ENCODE peak calls at places on chromosomes 1 and 21, in seven cellular contexts. A is H1, K is mesenchymal stem cell, H is neuronal stem cell, S is H9, I is IMR-90, C is trophoblast cell. M is an unnamed sample.

GRCh38 chr1:117389284-117389683 is 22.0 kb downstream of the MAN1A2 start:
- DNase-seq in A (no peak), K (no peak), H (no peak), S (no peak), I (no peak), C (peak; percentile 42), M (no peak)

GRCh38 chr1:223739366-223740057 is 27.2 kb downstream of the CAPN2 start:
- DNase-seq in A (no peak), K (peak; percentile 43), H (no peak), S (no peak), I (no peak), C (peak; percentile 92), M (no peak)

GRCh38 chr1:154750681-154751665 is 119.1 kb downstream of the KCNN3 start:
- DNase-seq in A (no peak), K (no peak), H (no peak), S (peak; percentile 27), I (no peak), C (peak; percentile 6), M (no peak)

GRCh38 chr1:226112626-226113025 is 50.1 kb downstream of the H3-3A start:
- DNase-seq in A (no peak), K (no peak), H (no peak), S (no peak), I (no peak), C (no peak), M (no peak)

GRCh38 chr21:34857122-34857713 is 188.4 kb downstream of the CLIC6 start:
- DNase-seq in A (no peak), K (no peak), H (no peak), S (no peak), I (no peak), C (no peak), M (no peak)

GRCh38 chr1:62917805-62918204 is 133.9 kb downstream of the ATG4C start:
- DNase-seq in A (no peak), K (no peak), H (no peak), S (no peak), I (no peak), C (no peak), M (no peak)

GRCh38 chr1:225526878-225527277 is 99.0 kb upstream of the LBR start:
- DNase-seq in A (no peak), K (no peak), H (no peak), S (no peak), I (no peak), C (no peak), M (no peak)

GRCh38 chr1:114033219-114033706 is 54.0 kb downstream of the OLFML3 start:
- DNase-seq in A (peak; percentile 63), K (peak; percentile 22), H (no peak), S (peak; percentile 72), I (no peak), C (peak; percentile 22), M (peak; percentile 89)

GRCh38 chr21:46639489-46640386 is 4.3 kb downstream of the PRMT2 start:
- DNase-seq in A (no peak), K (peak; percentile 44), H (no peak), S (no peak), I (peak; percentile 16), C (peak; percentile 34), M (no peak)

GRCh38 chr1:33327587-33328325 is 6.9 kb upstream of the A3GALT2 start:
- DNase-seq in A (no peak), K (peak; percentile 96), H (no peak), S (no peak), I (peak; percentile 99), C (peak; percentile 97), M (no peak)

GRCh38 chr21:41477641-41478318 is 30.2 kb downstream of the TMPRSS2 start:
- DNase-seq in A (peak; percentile 73), K (no peak), H (peak; percentile 31), S (peak; percentile 73), I (no peak), C (peak; percentile 81), M (peak; percentile 27)

GRCh38 chr1:161195171-161195570 is 3.7 kb downstream of the ADAMTS4 start:
- DNase-seq in A (no peak), K (no peak), H (no peak), S (no peak), I (no peak), C (no peak), M (no peak)

GRCh38 chr1:204591473-204592090 is 75.4 kb downstream of the MDM4 start:
- DNase-seq in A (no peak), K (peak; percentile 43), H (no peak), S (no peak), I (peak; percentile 76), C (peak; percentile 65), M (no peak)

GRCh38 chr1:18279713-18280074 is 172.1 kb downstream of the IGSF21 start:
- DNase-seq in A (no peak), K (no peak), H (no peak), S (no peak), I (no peak), C (no peak), M (no peak)

GRCh38 chr1:37922767-37923550 is 23.9 kb downstream of the INPP5B start:
- DNase-seq in A (no peak), K (no peak), H (no peak), S (no peak), I (no peak), C (no peak), M (no peak)

GRCh38 chr1:165444897-165445370 is at the start of gene RXRG:
- DNase-seq in A (peak; percentile 57), K (peak; percentile 40), H (peak; percentile 52), S (peak; percentile 66), I (peak; percentile 0), C (peak; percentile 28), M (peak; percentile 76)

GRCh38 chr1:66350001-66350547 is 183.9 kb upstream of the SGIP1 start:
- DNase-seq in A (no peak), K (no peak), H (no peak), S (no peak), I (peak; percentile 34), C (peak; percentile 12), M (peak; percentile 86)

GRCh38 chr1:204155881-204156280 is 4.0 kb upstream of the ETNK2 start:
- DNase-seq in A (no peak), K (no peak), H (no peak), S (no peak), I (no peak), C (no peak), M (no peak)

GRCh38 chr1:2589331-2590232 is 3.0 kb downstream of the PRXL2B start:
- DNase-seq in A (no peak), K (no peak), H (no peak), S (no peak), I (no peak), C (no peak), M (no peak)

GRCh38 chr1:7043729-7044470 is 258.6 kb downstream of the CAMTA1 start:
- DNase-seq in A (no peak), K (no peak), H (no peak), S (peak; percentile 39), I (no peak), C (no peak), M (peak; percentile 22)

GRCh38 chr1:53176452-53177344 is 19.9 kb upstream of the CPT2 start:
- DNase-seq in A (no peak), K (peak; percentile 57), H (no peak), S (no peak), I (peak; percentile 59), C (peak; percentile 60), M (no peak)

GRCh38 chr1:7558921-7559869 is 211.9 kb upstream of the VAMP3 start:
- DNase-seq in A (no peak), K (no peak), H (no peak), S (no peak), I (no peak), C (no peak), M (no peak)

GRCh38 chr1:193771596-193771995 is 585.2 kb upstream of the B3GALT2 start:
- DNase-seq in A (no peak), K (no peak), H (no peak), S (no peak), I (no peak), C (no peak), M (no peak)

GRCh38 chr1:210455840-210456603 is 127.3 kb downstream of the HHAT start:
- DNase-seq in A (no peak), K (no peak), H (no peak), S (no peak), I (no peak), C (no peak), M (no peak)

GRCh38 chr1:64196074-64196869 is 7.2 kb upstream of the UBE2U start:
- DNase-seq in A (no peak), K (no peak), H (no peak), S (no peak), I (no peak), C (no peak), M (no peak)

GRCh38 chr21:26506951-26507350 is 66.1 kb downstream of the CYYR1 start:
- DNase-seq in A (no peak), K (peak; percentile 51), H (no peak), S (no peak), I (peak; percentile 7), C (peak; percentile 15), M (no peak)

GRCh38 chr1:212487774-212488435 is 55.2 kb downstream of the NENF start:
- DNase-seq in A (no peak), K (no peak), H (no peak), S (no peak), I (no peak), C (peak; percentile 35), M (no peak)
- H3K18ac ChIP-seq in A (no peak overlapping the region), K (no peak overlapping the region), H (no peak overlapping the region), S (no peak overlapping the region), I (no peak overlapping the region), C (no peak overlapping the region), M (peak overlapping the region; percentile 19)

DNA sequence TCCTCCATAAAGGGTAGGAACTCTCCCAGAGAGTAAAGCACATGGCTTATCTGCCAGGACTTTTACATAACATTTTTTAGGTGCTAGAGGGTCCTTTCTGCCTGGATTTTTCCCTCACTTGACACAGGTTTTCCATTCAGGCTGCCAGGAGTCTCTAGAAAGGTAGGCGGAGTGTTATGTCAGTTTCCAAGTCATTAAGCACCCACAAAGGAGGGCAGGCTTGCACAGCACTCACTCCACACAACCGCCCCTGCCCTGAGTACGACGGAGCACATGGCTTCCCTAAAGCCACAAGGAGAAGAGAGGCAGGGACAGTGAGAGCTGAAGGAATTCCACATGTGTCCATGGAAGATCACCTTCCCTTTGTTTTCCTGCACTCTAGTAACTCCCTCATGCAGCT is 55.7 kb downstream of the CAPZB start:
- DNase-seq in A (no peak), K (peak; percentile 50), H (peak; percentile 48), S (no peak), I (no peak), C (no peak), M (no peak)
- H3K27ac ChIP-seq in A (no peak overlapping the region), K (peak overlapping the region; percentile 63), H (no peak overlapping the region), S (no peak overlapping the region), I (peak overlapping the region; percentile 61), C (no peak overlapping the region), M (no peak overlapping the region)

DNA sequence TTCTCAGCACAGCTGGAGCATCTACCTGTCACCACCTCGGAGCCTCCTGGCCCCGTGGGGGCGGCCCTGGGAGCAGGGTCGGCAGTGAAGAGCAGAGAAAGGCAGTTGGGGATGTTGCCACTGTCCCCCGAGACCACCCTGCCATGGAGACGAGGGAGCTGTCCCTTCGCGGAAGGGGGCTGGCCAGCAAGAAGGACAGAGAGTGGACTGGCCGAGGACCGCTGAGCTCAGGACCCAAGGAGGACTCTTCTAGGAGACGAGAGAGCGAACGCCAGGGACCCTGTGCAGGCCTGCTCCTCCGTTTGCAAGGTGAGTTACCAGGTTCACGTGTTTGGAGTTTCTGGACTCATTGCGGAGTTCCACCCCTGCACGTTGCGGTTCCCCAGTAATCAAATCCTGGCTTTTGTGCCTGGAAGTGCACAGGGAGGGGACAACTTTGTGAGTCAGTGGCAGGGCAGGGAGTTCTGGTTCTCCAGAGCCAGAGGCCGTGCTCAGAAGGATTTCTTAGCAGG is 5.6 kb upstream of the POFUT2 start:
- DNase-seq in A (peak; percentile 48), K (peak; percentile 69), H (no peak), S (peak; percentile 27), I (no peak), C (no peak), M (no peak)
- H2AK5ac ChIP-seq in A (no peak overlapping the region), K (peak overlapping the region; percentile 98), H (peak overlapping the region; percentile 90), S (no peak overlapping the region), I (peak overlapping the region; percentile 99), C (peak overlapping the region; percentile 54), M (no peak overlapping the region)

GRCh38 chr1:199447906-199448305 is 579.6 kb upstream of the NR5A2 start:
- DNase-seq in A (no peak), K (no peak), H (no peak), S (no peak), I (no peak), C (peak; percentile 21), M (no peak)
- H3K18ac ChIP-seq in A (no peak overlapping the region), K (no peak overlapping the region), H (no peak overlapping the region), S (no peak overlapping the region), I (no peak overlapping the region), C (no peak overlapping the region), M (no peak overlapping the region)

M was measured in mesendoderm.